ENCODE peak calls at places on chromosome 9, in five cellular contexts. C, G, Y, Z and J are unnamed samples.

GRCh38 chr9:4335631-4336030 is 35.8 kb upstream of the GLIS3 start:
- DNase-seq in C (no peak), G (no peak), Y (no peak), Z (no peak), J (no peak)

GRCh38 chr9:105359899-105360298 is 87.9 kb upstream of the FSD1L start:
- DNase-seq in C (no peak), G (peak), Y (no peak), Z (no peak), J (peak)

GRCh38 chr9:134410078-134410834 is 84.0 kb downstream of the RXRA start:
- DNase-seq in C (no peak), G (no peak), Y (no peak), Z (peak), J (no peak)

GRCh38 chr9:101274971-101275670 is 109.7 kb downstream of the BAAT start:
- DNase-seq in C (no peak), G (no peak), Y (no peak), Z (no peak), J (no peak)

GRCh38 chr9:77455312-77455927 is 192.7 kb downstream of the GNA14 start:
- DNase-seq in C (peak), G (no peak), Y (no peak), Z (no peak), J (no peak)

GRCh38 chr9:101458955-101459631 is 23.5 kb upstream of the ALDOB start:
- DNase-seq in C (peak), G (peak), Y (peak), Z (no peak), J (peak)

GRCh38 chr9:75378036-75378435 is 289.7 kb downstream of the OSTF1 start:
- DNase-seq in C (no peak), G (no peak), Y (peak), Z (peak), J (peak)

GRCh38 chr9:17018001-17018491 is 116.8 kb upstream of the CNTLN start:
- DNase-seq in C (no peak), G (peak), Y (peak), Z (no peak), J (peak)

GRCh38 chr9:36192196-36192595 is 1.5 kb downstream of the CLTA start:
- DNase-seq in C (peak), G (peak), Y (no peak), Z (no peak), J (no peak)

GRCh38 chr9:133115604-133116345 is 5.3 kb downstream of the RALGDS start:
- DNase-seq in C (no peak), G (no peak), Y (no peak), Z (peak), J (peak)

GRCh38 chr9:137670391-137671195 is 51.8 kb downstream of the EHMT1 start:
- DNase-seq in C (peak), G (no peak), Y (peak), Z (no peak), J (no peak)

GRCh38 chr9:126516936-126517750 is 96.6 kb upstream of the LMX1B start:
- DNase-seq in C (peak), G (peak), Y (peak), Z (peak), J (peak)

GRCh38 chr9:126788631-126789349 is 16.1 kb upstream of the ZBTB43 start:
- DNase-seq in C (no peak), G (peak), Y (no peak), Z (peak), J (peak)

GRCh38 chr9:9998491-9999287 is 614.1 kb downstream of the PTPRD start:
- DNase-seq in C (peak), G (peak), Y (no peak), Z (no peak), J (no peak)

GRCh38 chr9:109013678-109014145 is 413 bp upstream of the CTNNAL1 start:
- DNase-seq in C (no peak), G (no peak), Y (no peak), Z (no peak), J (no peak)

GRCh38 chr9:104264431-104264830 is 170.3 kb downstream of the SMC2 start:
- DNase-seq in C (no peak), G (no peak), Y (no peak), Z (no peak), J (no peak)

GRCh38 chr9:108885643-108886348 is 23.7 kb downstream of the ACTL7A start:
- DNase-seq in C (peak), G (peak), Y (peak), Z (no peak), J (peak)

GRCh38 chr9:32472344-32472743 is 53.7 kb downstream of the RIGI start:
- DNase-seq in C (no peak), G (no peak), Y (no peak), Z (no peak), J (no peak)

GRCh38 chr9:128145536-128145935 is 3.7 kb upstream of the LCN2 start:
- DNase-seq in C (no peak), G (no peak), Y (no peak), Z (peak), J (no peak)

GRCh38 chr9:73780916-73781315 is 629.3 kb downstream of the ANXA1 start:
- DNase-seq in C (no peak), G (peak), Y (no peak), Z (no peak), J (peak)

GRCh38 chr9:129675656-129676055 is 10.2 kb downstream of the PRRX2 start:
- DNase-seq in C (no peak), G (no peak), Y (no peak), Z (no peak), J (no peak)

GRCh38 chr9:18776836-18777820 is 255.9 kb downstream of the SAXO1 start:
- DNase-seq in C (no peak), G (no peak), Y (no peak), Z (no peak), J (no peak)

GRCh38 chr9:128787583-128788156 is 617 bp downstream of the TBC1D13 start:
- DNase-seq in C (no peak), G (peak), Y (no peak), Z (no peak), J (no peak)

GRCh38 chr9:118121361-118121760 is 417.2 kb downstream of the TLR4 start:
- DNase-seq in C (no peak), G (no peak), Y (no peak), Z (no peak), J (no peak)

GRCh38 chr9:96139592-96140251 is 162.3 kb downstream of the HSD17B3 start:
- DNase-seq in C (no peak), G (peak), Y (no peak), Z (no peak), J (peak)

GRCh38 chr9:2967779-2968178 is 123.9 kb upstream of the PUM3 start:
- DNase-seq in C (no peak), G (no peak), Y (no peak), Z (no peak), J (no peak)

GRCh38 chr9:69535296-69535832 is 136.8 kb downstream of the APBA1 start:
- DNase-seq in C (no peak), G (no peak), Y (no peak), Z (no peak), J (no peak)

GRCh38 chr9:129504404-129504803 is 116.5 kb downstream of the C9orf50 start:
- DNase-seq in C (no peak), G (no peak), Y (no peak), Z (no peak), J (no peak)

GRCh38 chr9:117825609-117826347 is 121.6 kb downstream of the TLR4 start:
- DNase-seq in C (no peak), G (no peak), Y (peak), Z (no peak), J (no peak)

DNA sequence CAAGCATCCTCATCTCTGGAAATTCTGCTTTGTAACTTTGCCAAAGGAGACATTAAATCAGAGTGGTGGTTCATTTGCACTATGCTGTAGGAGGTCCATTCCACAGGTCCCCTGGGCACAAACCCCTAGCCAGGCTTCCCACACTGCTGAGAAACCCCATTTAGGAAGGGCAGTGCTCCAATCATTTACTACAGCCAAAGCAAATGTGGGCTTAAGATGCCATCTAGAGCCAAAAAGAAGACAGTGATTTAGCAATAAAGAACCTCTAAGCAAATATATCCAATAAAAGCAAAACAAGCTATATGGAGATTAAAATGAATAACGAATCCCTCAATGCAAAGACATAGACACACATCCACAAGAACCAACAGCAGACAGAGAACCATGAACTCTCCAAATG is 129.0 kb upstream of the ALDH1B1 start:
- DNase-seq in C (peak), G (peak), Y (no peak), Z (no peak), J (peak)
- TF ChIP-seq CTCF in C (peak), G (peak), Y (no peak), Z (peak), J (peak)

DNA sequence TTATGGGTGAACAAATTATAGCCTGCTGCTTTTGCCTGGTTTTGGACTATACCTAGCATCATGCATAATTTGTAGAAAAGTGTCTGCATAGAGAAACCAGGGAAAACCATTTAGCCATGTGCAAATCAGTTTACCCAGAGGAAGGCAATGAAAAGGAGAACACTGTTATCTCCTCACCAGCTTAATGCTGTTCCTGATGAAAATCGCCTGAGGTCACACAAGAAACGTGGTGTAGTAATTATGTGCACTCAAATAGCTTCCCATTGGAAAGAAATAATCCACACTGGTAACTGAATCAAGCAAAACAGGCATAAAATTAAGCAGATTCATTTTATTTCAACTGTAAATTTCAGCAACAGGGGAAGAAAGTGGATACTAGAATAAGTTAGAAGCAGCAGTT is 51.7 kb upstream of the FAM240B start:
- DNase-seq in C (no peak), G (no peak), Y (no peak), Z (no peak), J (no peak)
- H3K4me3 ChIP-seq in C (no peak), G (no peak), Y (no peak), Z (no peak), J (no peak)

GRCh38 chr9:93907551-93908199 is 47.5 kb downstream of the BARX1 start:
- DNase-seq in C (no peak), G (no peak), Y (no peak), Z (peak), J (no peak)

GRCh38 chr9:93909242-93909616 is 45.9 kb downstream of the BARX1 start:
- DNase-seq in C (no peak), G (no peak), Y (no peak), Z (no peak), J (no peak)

GRCh38 chr9:93910196-93910595 is 45.0 kb downstream of the BARX1 start:
- DNase-seq in C (no peak), G (no peak), Y (no peak), Z (peak), J (no peak)

GRCh38 chr9:93910598-93910997 is 44.6 kb downstream of the BARX1 start:
- DNase-seq in C (no peak), G (no peak), Y (no peak), Z (peak), J (no peak)

GRCh38 chr9:93908591-93909241 is 46.4 kb downstream of the BARX1 start:
- DNase-seq in C (peak), G (no peak), Y (no peak), Z (peak), J (no peak)
- TF ChIP-seq CTCF in C (no peak), G (no peak), Y (no peak), Z (no peak), J (no peak)

DNA sequence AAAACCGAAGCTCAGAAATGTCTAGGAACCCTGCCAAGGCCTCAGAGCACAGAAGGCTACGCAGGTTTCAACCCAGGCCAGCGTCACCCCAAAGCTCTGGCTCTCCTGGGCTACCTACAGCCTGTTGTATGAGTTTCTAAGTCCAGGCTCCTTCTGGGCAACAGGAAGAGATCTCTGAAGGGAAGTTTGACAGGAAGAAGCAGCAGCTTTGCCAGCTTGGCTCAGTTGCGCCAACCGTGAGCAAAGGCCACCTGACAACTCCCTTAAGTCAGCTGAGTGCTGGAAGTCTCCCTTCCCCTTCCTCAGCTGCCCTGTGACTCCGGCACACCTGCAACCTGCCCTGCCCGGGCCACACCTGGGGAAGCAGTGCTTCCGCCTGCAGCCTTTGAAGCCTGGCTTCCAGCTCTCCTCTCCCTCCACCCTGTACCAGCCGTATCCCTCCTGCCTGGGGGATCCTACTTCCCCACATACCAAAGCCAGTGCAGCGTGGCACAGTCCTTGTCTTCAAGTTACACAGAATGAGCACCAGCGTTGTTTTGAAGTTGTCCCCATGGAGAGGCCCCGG is 36.7 kb downstream of the SHB start:
- DNase-seq in C (peak), G (no peak), Y (no peak), Z (peak), J (no peak)
- H3K4me3 ChIP-seq in C (no peak), G (no peak), Y (no peak), Z (no peak), J (no peak)